ENCODE peak calls at places on chromosomes 5 and 9, in four cellular contexts. A is WTC11, R is HepG2, Y is K562. C is an unnamed sample.

GRCh38 chr9:107020040-107020530 is 157.1 kb downstream of the ZNF462 start:
- DNase-seq in Y (no peak), A (no peak), R (no peak), C (no peak)

GRCh38 chr9:86943223-86943870 is 4.0 kb downstream of the GAS1 start:
- DNase-seq in A (no peak), R (peak; percentile 33), Y (no peak), C (no peak)

GRCh38 chr9:91495450-91495849 is 71.8 kb upstream of the NFIL3 start:
- DNase-seq in R (no peak), Y (no peak), A (no peak), C (no peak)

GRCh38 chr5:80076131-80077101 is 41.3 kb downstream of the THBS4 start:
- DNase-seq in R (no peak), A (no peak), Y (peak; percentile 18), C (no peak)

GRCh38 chr5:68554566-68555279 is 339.2 kb downstream of the PIK3R1 start:
- DNase-seq in R (no peak), A (no peak), Y (peak; percentile 34), C (no peak)

GRCh38 chr9:10867194-10867593 is 254.4 kb upstream of the PTPRD start:
- DNase-seq in R (no peak), Y (no peak), A (no peak), C (no peak)

GRCh38 chr9:27088981-27089380 is 20.0 kb upstream of the TEK start:
- DNase-seq in Y (no peak), R (no peak), A (no peak), C (no peak)

GRCh38 chr5:169805527-169805934 is 168.5 kb downstream of the DOCK2 start:
- DNase-seq in Y (peak; percentile 39), R (no peak), A (no peak), C (no peak)

GRCh38 chr5:63760965-63761364 is 201.3 kb downstream of the HTR1A start:
- DNase-seq in R (no peak), Y (no peak), A (no peak), C (no peak)

GRCh38 chr5:31449175-31449574 is 82.7 kb downstream of the DROSHA start:
- DNase-seq in A (no peak), R (no peak), Y (no peak), C (no peak)

GRCh38 chr5:71697967-71698366 is 21.1 kb upstream of the CARTPT start:
- DNase-seq in R (peak; percentile 7), Y (peak; percentile 66), A (peak; percentile 79), C (peak; percentile 25)

GRCh38 chr5:643811-644271 is 31.7 kb downstream of the CEP72 start:
- DNase-seq in Y (no peak), A (no peak), R (no peak), C (no peak)

GRCh38 chr9:86924206-86924605 is 23.1 kb downstream of the GAS1 start:
- DNase-seq in R (no peak), A (no peak), Y (no peak), C (no peak)

GRCh38 chr5:177494356-177495195 is 2.8 kb downstream of the PDLIM7 start:
- DNase-seq in A (peak; percentile 75), R (peak; percentile 47), Y (peak; percentile 62), C (no peak)

GRCh38 chr5:53200309-53200708 is 90.8 kb upstream of the MOCS2 start:
- DNase-seq in A (no peak), Y (no peak), R (no peak), C (no peak)

GRCh38 chr9:130999265-130999623 is 9.7 kb upstream of the LAMC3 start:
- DNase-seq in Y (no peak), A (no peak), R (no peak), C (no peak)

GRCh38 chr9:27940535-27940934 is 367.3 kb upstream of the C9orf72 start:
- DNase-seq in R (no peak), A (no peak), Y (no peak), C (no peak)

GRCh38 chr9:126773004-126773607 is 31.7 kb upstream of the ZBTB43 start:
- DNase-seq in A (peak; percentile 66), Y (peak; percentile 38), R (peak; percentile 32), C (peak; percentile 65)

GRCh38 chr9:129027224-129027684 is 877 bp downstream of the SH3GLB2 start:
- DNase-seq in Y (no peak), R (no peak), A (no peak), C (no peak)

GRCh38 chr5:177426566-177427210 is at the start of gene GRK6:
- DNase-seq in Y (peak; percentile 95), A (peak; percentile 44), R (no peak), C (no peak)

GRCh38 chr9:90142580-90142979 is 500.0 kb downstream of the DIRAS2 start:
- DNase-seq in Y (peak; percentile 6), R (peak; percentile 35), A (peak; percentile 48), C (no peak)

GRCh38 chr9:79447760-79448159 is 124.0 kb upstream of the TLE4 start:
- DNase-seq in R (no peak), Y (no peak), A (no peak), C (peak; percentile 91)

GRCh38 chr9:78557540-78557939 is 260.6 kb downstream of the PSAT1 start:
- DNase-seq in Y (no peak), A (no peak), R (no peak), C (no peak)

GRCh38 chr5:171712616-171713015 is 73.0 kb upstream of the SMIM23 start:
- DNase-seq in R (no peak), A (no peak), Y (no peak), C (no peak)

GRCh38 chr5:10689391-10690081 is 71.5 kb downstream of the DAP start:
- DNase-seq in A (peak; percentile 78), R (no peak), Y (peak; percentile 69), C (peak; percentile 31)

GRCh38 chr5:10686890-10687289 is 74.1 kb downstream of the DAP start:
- DNase-seq in R (no peak), A (no peak), Y (no peak), C (no peak)

GRCh38 chr5:10691826-10692785 is 68.9 kb downstream of the DAP start:
- DNase-seq in R (no peak), A (no peak), Y (no peak), C (no peak)

GRCh38 chr5:10688651-10689171 is 72.3 kb downstream of the DAP start:
- DNase-seq in A (no peak), R (no peak), Y (no peak), C (no peak)

GRCh38 chr5:10690460-10690859 is 70.6 kb downstream of the DAP start:
- DNase-seq in A (no peak), R (no peak), Y (no peak), C (no peak)
- TF ChIP-seq ELF4 in A (no peak), R (no peak), Y (no peak), C (no peak)

DNA sequence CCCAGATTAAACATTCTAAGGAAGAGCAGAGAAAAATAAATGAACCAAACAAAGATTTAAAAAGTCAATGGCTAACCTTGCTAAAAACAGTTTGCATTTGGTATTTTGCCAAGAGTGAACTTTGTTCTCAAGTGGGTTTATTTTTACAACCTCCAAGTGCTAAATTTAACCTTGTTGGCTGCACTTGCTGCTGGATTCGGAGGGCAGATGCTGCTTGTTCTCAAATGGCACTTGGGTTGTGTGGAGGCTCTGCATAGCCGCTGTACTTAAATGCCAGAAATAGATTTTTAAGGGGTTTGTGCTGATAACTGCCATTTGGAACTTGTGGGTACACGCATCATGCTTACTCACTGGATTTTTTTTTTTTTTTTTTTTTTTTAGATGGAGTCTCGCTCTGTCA is 13.3 kb upstream of the SPATA24 start:
- DNase-seq in Y (no peak), R (no peak), A (no peak), C (no peak)
- TF ChIP-seq ELF4 in Y (no peak), R (no peak), A (no peak), C (no peak)

DNA sequence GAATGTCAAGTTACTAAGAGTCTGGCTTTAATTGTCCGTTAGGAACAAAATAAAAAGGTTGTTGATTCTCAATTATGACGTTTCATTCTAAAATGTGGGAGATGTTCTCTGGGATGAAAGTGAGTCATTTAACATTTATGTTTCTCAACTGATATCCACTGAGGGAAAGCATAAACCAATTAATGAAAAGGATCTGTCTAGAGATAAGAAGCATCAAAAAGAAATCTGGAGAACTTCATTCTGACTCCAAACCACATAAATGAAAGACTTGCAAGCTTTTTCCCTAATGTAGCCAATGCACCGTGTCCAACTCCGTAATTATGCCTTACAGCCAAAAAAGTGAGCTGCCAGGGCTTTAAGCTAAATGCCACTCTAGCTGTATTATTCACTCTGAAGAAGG is 654.2 kb downstream of the TLE1 start:
- DNase-seq in R (no peak), Y (no peak), A (no peak), C (no peak)
- TF ChIP-seq ELF4 in R (no peak), Y (no peak), A (no peak), C (no peak)

DNA sequence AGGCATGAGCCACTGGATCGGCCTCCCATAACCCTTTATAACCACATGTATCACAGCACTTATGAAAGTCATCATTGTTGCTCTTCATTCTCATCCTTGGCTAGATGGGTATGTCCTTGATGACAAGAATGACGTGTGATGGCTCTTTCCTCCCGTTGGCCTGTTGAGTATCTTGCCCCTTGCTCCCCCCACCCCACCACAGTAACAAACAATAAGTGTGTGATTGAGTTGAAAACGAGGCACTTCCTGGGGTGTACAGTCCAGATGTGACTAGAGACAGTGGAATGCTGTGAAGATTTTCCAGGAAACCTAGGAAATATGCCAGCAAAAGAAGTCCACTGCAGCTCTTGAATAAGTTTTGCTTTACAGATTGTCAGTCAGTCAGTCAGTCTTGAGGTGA is 262.5 kb downstream of the ELAVL2 start:
- DNase-seq in Y (no peak), R (no peak), A (no peak), C (no peak)
- TF ChIP-seq ELF4 in Y (no peak), R (no peak), A (no peak), C (no peak)

GRCh38 chr5:178642351-178642909 is 15.6 kb upstream of the CLK4 start:
- DNase-seq in R (no peak), Y (no peak), A (no peak), C (peak; percentile 36)
- TF ChIP-seq ELF4 in R (no peak), Y (no peak), A (no peak), C (no peak)

GRCh38 chr9:9004844-9005243 is 1205.3 kb upstream of the DMAC1 start:
- DNase-seq in A (no peak), Y (no peak), R (no peak), C (no peak)
- TF ChIP-seq ELF4 in A (no peak), Y (no peak), R (no peak), C (no peak)

GRCh38 chr5:90379652-90380051 is 29.9 kb downstream of the CETN3 start:
- DNase-seq in A (no peak), R (peak; percentile 18), Y (no peak), C (no peak)
- TF ChIP-seq ELF4 in A (no peak), R (no peak), Y (no peak), C (no peak)

GRCh38 chr9:116098476-116098875 is 55.1 kb upstream of the PAPPA start:
- DNase-seq in Y (no peak), A (no peak), R (no peak), C (no peak)

GRCh38 chr9:116094846-116095245 is 58.7 kb upstream of the PAPPA start:
- DNase-seq in Y (no peak), A (no peak), R (no peak), C (no peak)

GRCh38 chr9:116096853-116097252 is 56.7 kb upstream of the PAPPA start:
- DNase-seq in R (no peak), A (peak; percentile 15), Y (no peak), C (no peak)

GRCh38 chr9:116095403-116095802 is 58.2 kb upstream of the PAPPA start:
- DNase-seq in A (no peak), R (no peak), Y (no peak), C (no peak)

DNA sequence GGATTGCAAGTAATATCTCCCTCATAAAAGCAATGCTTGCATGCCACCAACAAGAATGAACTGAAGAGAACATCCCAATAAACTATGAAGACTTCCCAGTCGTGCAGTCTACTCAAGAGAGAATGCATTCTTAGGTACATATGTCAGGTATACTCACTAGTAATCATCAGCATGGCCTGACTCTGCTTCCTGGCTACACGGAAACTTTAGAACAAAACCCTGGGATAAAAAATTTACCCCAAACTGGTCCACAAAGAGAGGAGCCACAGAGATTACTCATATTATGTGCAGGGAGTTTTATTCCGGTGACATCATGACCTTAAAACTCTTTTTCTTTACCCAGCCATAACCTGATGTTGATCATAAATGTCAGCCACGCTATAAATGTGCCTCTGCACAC is 57.5 kb upstream of the PAPPA start:
- DNase-seq in A (no peak), Y (no peak), R (no peak), C (no peak)
- TF ChIP-seq ELF4 in A (no peak), Y (no peak), R (no peak), C (no peak)

C was measured in HEK293T.